ENCODE peak calls at places on chromosome 11, in nine cellular contexts. J is hippocampal formation, P is naive B cell, V is epithelial cell of prostate, H is cardiac fibroblast, M is RWPE1, K is heart right ventricle, G is ELR, I is fibroblast of lung. S is an unnamed sample.

GRCh38 chr11:109914038-109914437 is 179.2 kb upstream of the ZC3H12C start:
- DNase-seq in J (no peak), P (no peak), V (peak; percentile 55), H (no peak), M (peak; percentile 37), K (no peak), G (no peak), I (no peak), S (no peak)

GRCh38 chr11:90818196-90818735 is 595.4 kb upstream of the CHORDC1 start:
- DNase-seq in J (no peak), P (no peak), V (no peak), H (no peak), M (no peak), K (no peak), G (no peak), I (no peak), S (no peak)

GRCh38 chr11:4467811-4468606 is 14.4 kb upstream of the OR52K1 start:
- DNase-seq in J (no peak), P (no peak), V (no peak), H (no peak), M (no peak), K (no peak), G (no peak), I (no peak), S (no peak)

GRCh38 chr11:61071208-61071681 is 31.0 kb upstream of the CD5 start:
- DNase-seq in J (no peak), P (peak; percentile 45), V (no peak), H (no peak), M (no peak), K (no peak), G (no peak), I (no peak), S (peak; percentile 73)

GRCh38 chr11:33444835-33445594 is 187.8 kb downstream of the HIPK3 start:
- DNase-seq in J (no peak), P (no peak), V (no peak), H (peak; percentile 33), M (no peak), K (no peak), G (peak; percentile 41), I (no peak), S (no peak)

GRCh38 chr11:65557280-65558001 is 718 bp downstream of the LTBP3 start:
- DNase-seq in J (no peak), P (no peak), V (no peak), H (no peak), M (no peak), K (no peak), G (no peak), I (peak; percentile 26), S (no peak)

GRCh38 chr11:134739136-134739535 is 327.1 kb upstream of the B3GAT1 start:
- DNase-seq in J (no peak), P (no peak), V (no peak), H (no peak), M (no peak), K (no peak), G (no peak), I (no peak), S (no peak)

GRCh38 chr11:56151376-56151775 is 8.7 kb downstream of the OR8K5 start:
- DNase-seq in J (no peak), P (no peak), V (no peak), H (no peak), M (no peak), K (no peak), G (no peak), I (no peak), S (no peak)